ENCODE peak calls at places on chromosomes 6 and 20, in ten cellular contexts. One of them, this sample, is unnamed.

GRCh38 chr6:1872649-1873131 is 263.0 kb downstream of the FOXC1 start:
- DNase-seq in GM10248: no peak
- DNase-seq in stimulated activated CD4-positive, alpha-beta T cell treated with anti-CD3 and anti-CD28 coated beads, Interleukin-2, amount 100 ng/mL, for 24 hours: no peak
- DNase-seq in NCI-H1930: no peak
- DNase-seq in NAMALWA: no peak
- DNase-seq in NCI-H1694 treated with DMSO at 0.1 percent for 48 hours: peak; percentile 93
- DNase-seq in psoas muscle: peak; percentile 30
- DNase-seq in Daoy: peak; percentile 57
- DNase-seq in cardiac muscle cell: peak; percentile 83
- DNase-seq in spleen: no peak
- DNase-seq in this sample: no peak

GRCh38 chr6:139376604-139377218 is 2.3 kb upstream of the CITED2 start:
- DNase-seq in psoas muscle: peak; percentile 39
- DNase-seq in cardiac muscle cell: peak; percentile 78
- DNase-seq in NCI-H1694 treated with DMSO at 0.1 percent for 48 hours: no peak
- DNase-seq in Daoy: no peak
- DNase-seq in stimulated activated CD4-positive, alpha-beta T cell treated with anti-CD3 and anti-CD28 coated beads, Interleukin-2, amount 100 ng/mL, for 24 hours: no peak
- DNase-seq in spleen: no peak
- DNase-seq in NAMALWA: no peak
- DNase-seq in GM10248: no peak
- DNase-seq in NCI-H1930: no peak
- DNase-seq in this sample: peak; percentile 68

GRCh38 chr6:35152067-35152707 is 11.0 kb upstream of the TCP11 start:
- DNase-seq in psoas muscle: no peak
- DNase-seq in NCI-H1930: no peak
- DNase-seq in cardiac muscle cell: no peak
- DNase-seq in stimulated activated CD4-positive, alpha-beta T cell treated with anti-CD3 and anti-CD28 coated beads, Interleukin-2, amount 100 ng/mL, for 24 hours: no peak
- DNase-seq in NCI-H1694 treated with DMSO at 0.1 percent for 48 hours: no peak
- DNase-seq in GM10248: no peak
- DNase-seq in spleen: no peak
- DNase-seq in Daoy: no peak
- DNase-seq in NAMALWA: no peak
- DNase-seq in this sample: no peak

GRCh38 chr6:85756982-85757381 is 114.3 kb upstream of the SYNCRIP start:
- DNase-seq in psoas muscle: no peak
- DNase-seq in Daoy: peak; percentile 9
- DNase-seq in NAMALWA: peak; percentile 50
- DNase-seq in GM10248: no peak
- DNase-seq in NCI-H1930: no peak
- DNase-seq in spleen: no peak
- DNase-seq in cardiac muscle cell: peak; percentile 54
- DNase-seq in stimulated activated CD4-positive, alpha-beta T cell treated with anti-CD3 and anti-CD28 coated beads, Interleukin-2, amount 100 ng/mL, for 24 hours: no peak
- DNase-seq in NCI-H1694 treated with DMSO at 0.1 percent for 48 hours: peak; percentile 5
- DNase-seq in this sample: peak; percentile 54

GRCh38 chr6:127343753-127344659 is 597 bp upstream of the ECHDC1 start:
- DNase-seq in psoas muscle: no peak
- DNase-seq in stimulated activated CD4-positive, alpha-beta T cell treated with anti-CD3 and anti-CD28 coated beads, Interleukin-2, amount 100 ng/mL, for 24 hours: no peak
- DNase-seq in NAMALWA: peak; percentile 50
- DNase-seq in NCI-H1930: no peak
- DNase-seq in GM10248: no peak
- DNase-seq in Daoy: peak; percentile 15
- DNase-seq in cardiac muscle cell: peak; percentile 54
- DNase-seq in spleen: no peak
- DNase-seq in NCI-H1694 treated with DMSO at 0.1 percent for 48 hours: peak; percentile 17
- DNase-seq in this sample: peak; percentile 43

GRCh38 chr20:4953881-4954280 is 47.4 kb downstream of the SLC23A2 start:
- DNase-seq in cardiac muscle cell: no peak
- DNase-seq in NCI-H1694 treated with DMSO at 0.1 percent for 48 hours: no peak
- DNase-seq in Daoy: no peak
- DNase-seq in NAMALWA: no peak
- DNase-seq in spleen: no peak
- DNase-seq in GM10248: no peak
- DNase-seq in psoas muscle: no peak
- DNase-seq in stimulated activated CD4-positive, alpha-beta T cell treated with anti-CD3 and anti-CD28 coated beads, Interleukin-2, amount 100 ng/mL, for 24 hours: no peak
- DNase-seq in NCI-H1930: no peak
- DNase-seq in this sample: no peak

GRCh38 chr20:44254073-44254472 is 7.0 kb downstream of the GDAP1L1 start:
- DNase-seq in Daoy: no peak
- DNase-seq in psoas muscle: no peak
- DNase-seq in spleen: no peak
- DNase-seq in cardiac muscle cell: no peak
- DNase-seq in stimulated activated CD4-positive, alpha-beta T cell treated with anti-CD3 and anti-CD28 coated beads, Interleukin-2, amount 100 ng/mL, for 24 hours: no peak
- DNase-seq in NAMALWA: no peak
- DNase-seq in NCI-H1694 treated with DMSO at 0.1 percent for 48 hours: no peak
- DNase-seq in NCI-H1930: no peak
- DNase-seq in GM10248: no peak
- DNase-seq in this sample: no peak

GRCh38 chr20:57860576-57860975 is 150.8 kb upstream of the PMEPA1 start:
- DNase-seq in psoas muscle: no peak
- DNase-seq in cardiac muscle cell: no peak
- DNase-seq in spleen: no peak
- DNase-seq in NCI-H1930: no peak
- DNase-seq in NCI-H1694 treated with DMSO at 0.1 percent for 48 hours: no peak
- DNase-seq in Daoy: no peak
- DNase-seq in NAMALWA: no peak
- DNase-seq in stimulated activated CD4-positive, alpha-beta T cell treated with anti-CD3 and anti-CD28 coated beads, Interleukin-2, amount 100 ng/mL, for 24 hours: no peak
- DNase-seq in GM10248: no peak
- DNase-seq in this sample: no peak

GRCh38 chr20:13865825-13866351 is 81.1 kb downstream of the NDUFAF5 start:
- DNase-seq in stimulated activated CD4-positive, alpha-beta T cell treated with anti-CD3 and anti-CD28 coated beads, Interleukin-2, amount 100 ng/mL, for 24 hours: no peak
- DNase-seq in spleen: no peak
- DNase-seq in NCI-H1694 treated with DMSO at 0.1 percent for 48 hours: peak; percentile 17
- DNase-seq in NAMALWA: no peak
- DNase-seq in cardiac muscle cell: no peak
- DNase-seq in GM10248: no peak
- DNase-seq in Daoy: no peak
- DNase-seq in psoas muscle: no peak
- DNase-seq in NCI-H1930: no peak
- DNase-seq in this sample: peak; percentile 54

GRCh38 chr6:121847806-121848522 is 412.5 kb downstream of the GJA1 start:
- DNase-seq in spleen: no peak
- DNase-seq in NCI-H1930: no peak
- DNase-seq in NAMALWA: no peak
- DNase-seq in cardiac muscle cell: no peak
- DNase-seq in psoas muscle: no peak
- DNase-seq in Daoy: no peak
- DNase-seq in GM10248: no peak
- DNase-seq in NCI-H1694 treated with DMSO at 0.1 percent for 48 hours: no peak
- DNase-seq in stimulated activated CD4-positive, alpha-beta T cell treated with anti-CD3 and anti-CD28 coated beads, Interleukin-2, amount 100 ng/mL, for 24 hours: no peak
- DNase-seq in this sample: peak; percentile 84

This sample was measured in cerebellar cortex.